ENCODE peak calls at places on chromosomes 6 and 20, in nine cellular contexts. G, S, M, E, K, Z, A, Q and I are unnamed samples.

GRCh38 chr20:62049342-62050165 is 16.1 kb downstream of the TAF4 start:
- DNase-seq in S (no peak), G (no peak), Z (no peak), M (no peak), Q (no peak), K (peak), A (no peak), E (no peak), I (no peak)

GRCh38 chr20:17698419-17698818 is 1.3 kb upstream of the BANF2 start:
- DNase-seq in M (no peak), K (no peak), S (no peak), A (no peak), Z (no peak), E (no peak), G (no peak), Q (no peak), I (no peak)

GRCh38 chr6:26432622-26433021 is 7.7 kb upstream of the BTN3A3 start:
- DNase-seq in K (no peak), G (no peak), Z (peak), E (no peak), A (no peak), Q (no peak), S (peak), M (peak), I (no peak)

GRCh38 chr6:72042088-72042487 is 155.7 kb downstream of the RIMS1 start:
- DNase-seq in M (no peak), Q (no peak), G (no peak), S (no peak), Z (no peak), K (no peak), A (no peak), E (no peak), I (no peak)

GRCh38 chr6:119844385-119844784 is 494.8 kb upstream of the MAN1A1 start:
- DNase-seq in M (no peak), G (no peak), S (no peak), Q (no peak), K (no peak), Z (no peak), A (no peak), E (no peak), I (no peak)

GRCh38 chr20:20820104-20820503 is 107.7 kb upstream of the RALGAPA2 start:
- DNase-seq in E (no peak), G (no peak), K (no peak), Q (no peak), Z (no peak), M (no peak), A (peak), S (no peak), I (no peak)

GRCh38 chr6:154127638-154128037 is 88.6 kb downstream of the OPRM1 start:
- DNase-seq in S (no peak), M (no peak), A (peak), Z (no peak), G (no peak), K (no peak), Q (no peak), E (no peak), I (no peak)

GRCh38 chr20:36236786-36237121 is 476 bp downstream of the AAR2 start:
- DNase-seq in G (no peak), K (no peak), Z (no peak), A (no peak), E (no peak), M (no peak), S (no peak), Q (no peak), I (no peak)

GRCh38 chr20:4613718-4614620 is 107.7 kb upstream of the PRND start:
- DNase-seq in G (peak), Q (no peak), Z (peak), K (no peak), M (peak), E (no peak), A (peak), S (peak), I (peak)

GRCh38 chr6:17045581-17046322 is 56.1 kb upstream of the STMND1 start:
- DNase-seq in Z (no peak), K (no peak), A (no peak), E (no peak), M (no peak), Q (no peak), G (no peak), S (no peak), I (no peak)

GRCh38 chr6:168035661-168036616 is 38.5 kb downstream of the KIF25 start:
- DNase-seq in Q (no peak), S (peak), Z (no peak), E (no peak), A (no peak), G (no peak), K (no peak), M (no peak), I (no peak)

GRCh38 chr6:31718294-31718693 is 3.1 kb downstream of the LY6G6D start:
- DNase-seq in K (no peak), A (peak), E (no peak), M (no peak), S (no peak), Z (no peak), G (no peak), Q (no peak), I (no peak)

GRCh38 chr20:5395932-5396727 is 79.4 kb upstream of the PROKR2 start:
- DNase-seq in S (no peak), K (no peak), Z (no peak), A (no peak), G (no peak), Q (no peak), E (no peak), M (no peak), I (no peak)

GRCh38 chr6:82030761-82031160 is 216.8 kb downstream of the IBTK start:
- DNase-seq in S (no peak), Z (no peak), K (no peak), A (no peak), E (no peak), Q (no peak), M (no peak), G (no peak), I (no peak)

GRCh38 chr20:38935967-38936407 is 9.8 kb downstream of the FAM83D start:
- DNase-seq in M (no peak), S (no peak), A (no peak), Z (no peak), G (no peak), E (no peak), Q (no peak), K (no peak), I (no peak)

GRCh38 chr20:3209023-3209945 is at the start of gene ITPA:
- DNase-seq in S (peak), A (peak), Q (no peak), K (peak), Z (peak), M (peak), G (peak), E (no peak), I (peak)

GRCh38 chr20:36541227-36542018 is at the start of gene MYL9:
- DNase-seq in Q (peak), E (no peak), Z (peak), S (peak), M (peak), A (peak), K (peak), G (no peak), I (no peak)

GRCh38 chr20:46614503-46614902 is 36.8 kb downstream of the SLC13A3 start:
- DNase-seq in G (no peak), Q (no peak), S (no peak), K (no peak), A (no peak), E (no peak), M (no peak), Z (no peak), I (no peak)

GRCh38 chr6:2999621-3000455 is at the start of gene NQO2:
- DNase-seq in Z (peak), S (peak), G (peak), A (peak), E (no peak), M (peak), K (peak), Q (peak), I (peak)

GRCh38 chr20:13211956-13212618 is 9.0 kb upstream of the ISM1 start:
- DNase-seq in G (no peak), K (no peak), M (no peak), Z (no peak), S (no peak), Q (no peak), E (no peak), A (no peak), I (no peak)

GRCh38 chr20:33796263-33796906 is 14.8 kb upstream of the CHMP4B start:
- DNase-seq in Z (no peak), K (peak), Q (no peak), S (no peak), G (no peak), E (no peak), M (no peak), A (no peak), I (no peak)

GRCh38 chr6:95352064-95352463 is 225.3 kb upstream of the MANEA start:
- DNase-seq in S (no peak), A (no peak), E (no peak), Z (no peak), Q (no peak), M (no peak), K (no peak), G (no peak), I (no peak)

GRCh38 chr6:95354551-95354950 is 222.8 kb upstream of the MANEA start:
- DNase-seq in G (no peak), E (no peak), A (no peak), Z (no peak), M (no peak), S (no peak), Q (no peak), K (no peak), I (no peak)

GRCh38 chr6:95357380-95358025 is 219.8 kb upstream of the MANEA start:
- DNase-seq in Z (no peak), M (no peak), A (peak), E (no peak), S (no peak), G (no peak), K (no peak), Q (no peak), I (no peak)
- H3K27ac ChIP-seq in Z (no peak), M (no peak), A (no peak), E (no peak), S (no peak), G (no peak), K (no peak), Q (no peak), I (no peak)

DNA sequence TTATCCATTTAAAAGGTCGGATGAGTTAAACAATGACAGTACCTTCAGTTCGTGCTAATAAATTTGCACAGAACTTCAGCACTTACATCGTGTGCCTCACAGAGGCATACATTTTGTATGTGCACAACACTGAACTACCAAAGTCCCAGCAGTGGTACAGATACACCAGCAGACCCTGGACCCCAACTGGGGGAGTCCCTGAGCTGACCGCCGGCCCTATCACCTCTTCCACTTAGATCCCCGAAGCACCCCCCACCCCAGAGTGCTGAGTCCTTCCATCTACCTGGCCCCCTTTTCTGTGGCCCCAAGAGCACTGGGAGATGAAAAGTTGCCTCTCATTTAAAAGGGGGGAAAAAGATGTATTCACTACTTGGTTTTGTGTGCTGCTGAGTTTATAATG is 9.5 kb upstream of the NPEPL1 start:
- DNase-seq in A (no peak), K (no peak), M (no peak), E (no peak), G (no peak), Q (no peak), Z (no peak), S (no peak), I (no peak)
- TF ChIP-seq CTCF in A (no peak), K (no peak), M (no peak), E (no peak), G (no peak), Q (no peak), Z (no peak), S (no peak), I (no peak)

GRCh38 chr20:34871966-34872603 is 571 bp downstream of the GGT7 start:
- DNase-seq in G (no peak), A (peak), E (no peak), Z (no peak), Q (no peak), S (no peak), M (no peak), K (no peak), I (no peak)

GRCh38 chr20:34875657-34876160 is 703 bp upstream of the ACSS2 start:
- DNase-seq in Q (no peak), Z (no peak), S (no peak), M (no peak), A (no peak), K (no peak), G (no peak), E (no peak), I (no peak)

GRCh38 chr20:34872604-34873224 is at the start of gene GGT7:
- DNase-seq in S (peak), G (peak), Q (peak), K (peak), M (peak), A (peak), Z (peak), E (peak), I (peak)

GRCh38 chr20:34873583-34874093 is 982 bp upstream of the GGT7 start:
- DNase-seq in Z (no peak), A (no peak), Q (no peak), E (no peak), G (no peak), S (no peak), M (no peak), K (no peak), I (no peak)

GRCh38 chr20:34874094-34874654 is 1.5 kb upstream of the GGT7 start:
- DNase-seq in Q (peak), E (no peak), M (peak), K (no peak), S (peak), G (peak), A (peak), Z (peak), I (peak)
- H3K27ac ChIP-seq in Q (no peak), E (no peak), M (peak), K (peak), S (peak), G (no peak), A (no peak), Z (peak), I (peak)

GRCh38 chr6:11233936-11234573 is 1.6 kb upstream of the NEDD9 start:
- DNase-seq in Q (no peak), K (no peak), G (no peak), A (no peak), M (no peak), S (no peak), Z (no peak), E (no peak), I (no peak)

GRCh38 chr6:11232968-11233626 is 629 bp upstream of the NEDD9 start:
- DNase-seq in M (no peak), S (no peak), E (no peak), Z (no peak), Q (no peak), G (no peak), A (peak), K (no peak), I (no peak)

GRCh38 chr6:11231108-11231463 is 1.4 kb downstream of the NEDD9 start:
- DNase-seq in G (no peak), E (no peak), S (no peak), Q (no peak), Z (no peak), M (no peak), A (no peak), K (no peak), I (no peak)

GRCh38 chr6:11231564-11232176 is 798 bp downstream of the NEDD9 start:
- DNase-seq in S (no peak), Q (no peak), G (no peak), K (no peak), E (no peak), Z (no peak), A (no peak), M (no peak), I (no peak)

GRCh38 chr6:11232177-11232967 is at the start of gene NEDD9:
- DNase-seq in Q (peak), K (peak), A (peak), G (peak), M (peak), S (peak), E (peak), Z (peak), I (peak)
- TF ChIP-seq CTCF in Q (no peak), K (no peak), A (no peak), G (no peak), M (no peak), S (no peak), E (no peak), Z (no peak), I (peak)

GRCh38 chr20:53984781-53985518 is 85.4 kb downstream of the BCAS1 start:
- DNase-seq in A (no peak), S (no peak), G (no peak), K (no peak), Q (no peak), Z (no peak), M (no peak), E (no peak), I (no peak)
- H3K27ac ChIP-seq in A (no peak), S (no peak), G (no peak), K (no peak), Q (no peak), Z (no peak), M (no peak), E (no peak), I (no peak)

GRCh38 chr6:116078522-116078921 is 17.8 kb upstream of the FRK start:
- DNase-seq in S (no peak), Z (no peak), M (no peak), Q (no peak), G (no peak), A (no peak), K (no peak), E (no peak), I (no peak)
- TF ChIP-seq CTCF in S (no peak), Z (no peak), M (no peak), Q (peak), G (no peak), A (peak), K (no peak), E (no peak), I (no peak)